ENCODE peak calls at places on chromosome 18, in five cellular contexts. V, L, H, F and X are unnamed samples.

GRCh38 chr18:58690259-58690658 is 19.0 kb downstream of the MALT1 start:
- DNase-seq in V (no peak), L (no peak), H (no peak), F (no peak), X (no peak)

GRCh38 chr18:61991201-61991600 is 98.4 kb upstream of the RNF152 start:
- DNase-seq in V (no peak), L (peak), H (no peak), F (no peak), X (peak)

GRCh38 chr18:57841568-57841967 is 38.5 kb upstream of the ATP8B1 start:
- DNase-seq in V (no peak), L (no peak), H (no peak), F (no peak), X (no peak)

GRCh38 chr18:30106356-30106755 is 936.2 kb downstream of the DSC3 start:
- DNase-seq in V (no peak), L (no peak), H (no peak), F (no peak), X (no peak)

GRCh38 chr18:65359479-65359878 is 391.3 kb upstream of the CDH7 start:
- DNase-seq in V (no peak), L (no peak), H (no peak), F (no peak), X (no peak)

GRCh38 chr18:48963555-48964480 is 13.1 kb upstream of the SMAD7 start:
- DNase-seq in V (no peak), L (no peak), H (no peak), F (peak), X (no peak)

GRCh38 chr18:11203998-11204397 is 54.6 kb upstream of the PIEZO2 start:
- DNase-seq in V (no peak), L (no peak), H (no peak), F (no peak), X (no peak)

GRCh38 chr18:47595816-47596501 is 334.5 kb downstream of the SMAD2 start:
- DNase-seq in V (peak), L (peak), H (no peak), F (no peak), X (no peak)

GRCh38 chr18:68983126-68983525 is 185.2 kb downstream of the CCDC102B start:
- DNase-seq in V (no peak), L (no peak), H (no peak), F (no peak), X (no peak)

GRCh38 chr18:59267511-59268126 is 5.6 kb downstream of the RAX start:
- DNase-seq in V (no peak), L (no peak), H (no peak), F (peak), X (no peak)

GRCh38 chr18:63346031-63346430 is 21.0 kb downstream of the KDSR start:
- DNase-seq in V (no peak), L (no peak), H (no peak), F (no peak), X (no peak)

GRCh38 chr18:25169701-25170100 is 182.3 kb downstream of the ZNF521 start:
- DNase-seq in V (no peak), L (no peak), H (no peak), F (no peak), X (no peak)

GRCh38 chr18:62991959-62992358 is 276.6 kb downstream of the PHLPP1 start:
- DNase-seq in V (no peak), L (no peak), H (no peak), F (peak), X (no peak)

GRCh38 chr18:42544901-42545300 is 570.6 kb downstream of the RIT2 start:
- DNase-seq in V (no peak), L (no peak), H (no peak), F (no peak), X (no peak)

GRCh38 chr18:48847807-48848486 is 102.8 kb downstream of the SMAD7 start:
- DNase-seq in V (no peak), L (no peak), H (no peak), F (peak), X (no peak)

GRCh38 chr18:24810561-24810960 is 350.1 kb downstream of the HRH4 start:
- DNase-seq in V (no peak), L (no peak), H (no peak), F (no peak), X (no peak)

GRCh38 chr18:70973626-70974025 is 684.8 kb downstream of the SOCS6 start:
- DNase-seq in V (no peak), L (no peak), H (no peak), F (no peak), X (no peak)

GRCh38 chr18:78494204-78494603 is 485.4 kb upstream of the SALL3 start:
- DNase-seq in V (no peak), L (no peak), H (peak), F (no peak), X (peak)

GRCh38 chr18:12921178-12921577 is 26.6 kb upstream of the SEH1L start:
- DNase-seq in V (no peak), L (no peak), H (no peak), F (no peak), X (no peak)

GRCh38 chr18:26190506-26190905 is 35.7 kb upstream of the TAF4B start:
- DNase-seq in V (no peak), L (no peak), H (no peak), F (peak), X (no peak)

GRCh38 chr18:5879479-5879882 is 15.8 kb downstream of the TMEM200C start:
- DNase-seq in V (no peak), L (peak), H (no peak), F (no peak), X (peak)

GRCh38 chr18:75276813-75277628 is 66.4 kb downstream of the TSHZ1 start:
- DNase-seq in V (no peak), L (peak), H (no peak), F (no peak), X (peak)
- H3K4me3 ChIP-seq in V (no peak), L (no peak), H (no peak), F (no peak), X (no peak)

GRCh38 chr18:22703883-22704626 is 229.1 kb upstream of the RBBP8 start:
- DNase-seq in V (peak), L (peak), H (peak), F (no peak), X (peak)

GRCh38 chr18:22701795-22702194 is 231.3 kb upstream of the RBBP8 start:
- DNase-seq in V (no peak), L (no peak), H (no peak), F (no peak), X (no peak)

GRCh38 chr18:22705328-22705727 is 227.8 kb upstream of the RBBP8 start:
- DNase-seq in V (no peak), L (no peak), H (no peak), F (no peak), X (peak)

GRCh38 chr18:22701326-22701725 is 231.8 kb upstream of the RBBP8 start:
- DNase-seq in V (no peak), L (no peak), H (no peak), F (no peak), X (no peak)

DNA sequence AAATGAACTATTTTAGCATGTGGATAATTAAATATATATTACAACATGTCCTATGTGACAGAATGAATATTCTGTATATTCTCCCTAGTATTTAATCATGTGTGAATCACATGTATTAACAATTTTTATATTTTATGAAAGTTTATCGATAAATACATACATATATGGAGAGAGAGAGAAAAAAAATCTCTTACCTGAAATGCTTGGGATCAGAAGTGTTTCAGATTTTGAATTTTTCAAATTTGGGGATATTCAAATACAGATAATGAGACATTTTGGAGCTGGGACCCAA is 228.6 kb upstream of the RBBP8 start:
- DNase-seq in V (no peak), L (no peak), H (no peak), F (no peak), X (no peak)
- TF ChIP-seq CTCF in V (no peak), L (no peak), H (no peak), F (no peak), X (no peak)

GRCh38 chr18:9068346-9068745 is 34.2 kb upstream of the NDUFV2 start:
- DNase-seq in V (no peak), L (no peak), H (no peak), F (no peak), X (no peak)
- H3K27ac ChIP-seq in V (no peak), L (no peak), H (no peak), F (no peak), X (no peak)

GRCh38 chr18:76564117-76564516 is 69.1 kb upstream of the ZNF516 start:
- DNase-seq in V (peak), L (no peak), H (no peak), F (no peak), X (peak)

GRCh38 chr18:76554788-76555187 is 59.7 kb upstream of the ZNF516 start:
- DNase-seq in V (no peak), L (no peak), H (no peak), F (no peak), X (no peak)

GRCh38 chr18:76557026-76557575 is 62.1 kb upstream of the ZNF516 start:
- DNase-seq in V (no peak), L (no peak), H (no peak), F (no peak), X (no peak)

GRCh38 chr18:76562286-76562840 is 67.3 kb upstream of the ZNF516 start:
- DNase-seq in V (no peak), L (no peak), H (no peak), F (no peak), X (no peak)

DNA sequence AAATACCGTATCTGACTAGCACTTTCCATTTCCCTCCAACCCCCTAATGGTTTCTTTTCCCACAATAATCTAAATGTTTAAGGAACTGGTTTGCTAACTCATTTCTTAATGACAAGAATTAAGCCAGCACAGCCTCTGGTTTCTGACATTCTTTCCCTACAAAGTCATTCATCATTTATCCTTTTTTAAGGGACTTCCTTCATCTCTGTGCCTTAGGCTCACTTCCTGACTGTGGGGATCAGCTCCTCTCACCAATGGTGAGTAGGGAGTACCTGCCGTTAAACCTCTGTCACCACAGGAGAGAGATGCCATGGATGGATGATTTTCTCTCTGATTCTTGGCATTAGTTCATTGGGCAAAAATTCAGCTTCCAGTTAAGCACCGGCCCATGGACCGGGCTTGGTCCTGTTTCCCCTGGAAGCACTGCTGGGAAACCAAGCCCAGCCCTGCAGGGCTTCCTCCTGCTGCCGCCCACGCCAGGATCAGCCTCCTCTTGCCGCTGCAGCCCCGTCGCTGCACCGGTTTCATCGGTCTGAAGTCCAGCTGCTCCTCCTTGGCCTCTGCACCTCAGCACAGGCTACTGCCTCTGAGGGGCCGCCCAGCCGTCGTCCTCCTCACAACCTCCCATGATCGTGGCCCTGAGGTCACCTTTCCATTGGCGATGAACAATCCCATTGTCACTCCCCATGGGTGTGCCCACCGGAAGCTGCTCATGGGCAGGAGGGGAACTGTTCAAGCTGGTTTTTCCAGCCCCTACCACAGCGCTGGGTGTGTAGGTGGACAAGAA is 64.0 kb upstream of the ZNF516 start:
- DNase-seq in V (peak), L (no peak), H (no peak), F (no peak), X (no peak)
- H3K4me3 ChIP-seq in V (peak), L (no peak), H (no peak), F (no peak), X (no peak)

GRCh38 chr18:814300-815084 is 2.5 kb upstream of the YES1 start:
- DNase-seq in V (no peak), L (no peak), H (no peak), F (no peak), X (no peak)
- TF ChIP-seq CTCF in V (no peak), L (no peak), H (no peak), F (no peak), X (no peak)

DNA sequence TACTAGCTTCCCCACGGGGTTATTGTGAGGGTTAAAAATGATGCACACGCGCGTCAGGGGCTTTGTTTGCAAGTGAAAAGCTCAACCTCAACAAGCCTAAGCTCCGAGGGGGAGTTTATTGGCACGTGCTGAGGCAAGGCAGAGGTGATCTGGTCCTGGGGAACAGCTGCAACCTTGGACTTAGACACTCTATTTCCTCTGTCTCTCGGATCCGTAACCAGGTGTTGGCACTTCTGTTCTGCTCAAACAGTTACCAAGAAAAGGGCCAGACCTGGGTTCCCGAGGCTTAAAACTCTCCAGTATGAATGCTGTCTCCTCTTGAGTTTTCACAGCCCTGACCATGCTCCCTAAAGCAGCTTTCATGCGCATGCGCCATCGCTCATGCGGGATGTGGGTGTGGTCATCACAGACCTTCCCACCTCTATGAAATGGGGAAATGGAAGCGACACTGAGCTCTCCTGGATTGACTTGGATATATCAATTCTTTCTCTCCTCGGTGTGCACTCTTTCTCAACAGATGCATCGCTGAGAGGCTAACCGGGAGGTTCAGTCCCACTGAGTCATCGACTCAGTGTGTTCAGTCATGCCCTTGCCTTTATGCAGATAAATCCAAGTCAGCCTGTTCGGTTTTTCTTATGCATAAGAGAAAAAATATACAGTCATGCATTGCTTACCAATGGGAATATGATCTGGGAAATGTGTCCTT is 19.9 kb upstream of the RAB31 start:
- DNase-seq in V (no peak), L (no peak), H (no peak), F (no peak), X (peak)
- H3K27ac ChIP-seq in V (no peak), L (no peak), H (no peak), F (no peak), X (no peak)

GRCh38 chr18:10085876-10086275 is 172.1 kb downstream of the VAPA start:
- DNase-seq in V (no peak), L (no peak), H (no peak), F (no peak), X (no peak)

GRCh38 chr18:10088734-10089133 is 174.9 kb downstream of the VAPA start:
- DNase-seq in V (no peak), L (no peak), H (no peak), F (no peak), X (no peak)

GRCh38 chr18:10086458-10086857 is 172.6 kb downstream of the VAPA start:
- DNase-seq in V (no peak), L (no peak), H (peak), F (no peak), X (no peak)

GRCh38 chr18:10081477-10081876 is 167.7 kb downstream of the VAPA start:
- DNase-seq in V (no peak), L (no peak), H (no peak), F (no peak), X (no peak)

DNA sequence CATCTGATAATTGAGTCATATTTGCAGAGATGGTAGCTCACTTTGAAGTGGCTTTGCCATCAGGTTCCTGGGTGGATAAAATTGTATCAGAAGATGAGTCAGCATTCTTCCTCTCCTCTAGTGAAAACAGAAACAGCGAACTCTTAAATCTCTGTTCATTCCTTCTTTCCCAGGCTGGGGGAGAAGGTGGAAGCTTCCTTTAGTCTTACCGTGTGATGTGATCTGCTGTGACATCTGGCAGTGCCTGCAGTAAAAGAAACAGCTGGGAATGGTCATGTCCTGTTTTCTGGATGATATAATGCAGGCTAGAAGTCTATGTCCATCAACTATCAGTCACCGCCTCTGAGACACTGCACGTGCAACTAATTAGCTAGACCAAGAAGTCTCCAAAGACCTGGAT is 171.6 kb downstream of the VAPA start:
- DNase-seq in V (no peak), L (no peak), H (no peak), F (no peak), X (no peak)
- H3K4me3 ChIP-seq in V (no peak), L (no peak), H (no peak), F (no peak), X (no peak)

GRCh38 chr18:21632393-21632792 is 20.3 kb downstream of the SNRPD1 start:
- DNase-seq in V (no peak), L (peak), H (no peak), F (no peak), X (no peak)
- TF ChIP-seq CTCF in V (no peak), L (no peak), H (no peak), F (no peak), X (no peak)